ENCODE peak calls at places on chromosomes 2 and 18, in five cellular contexts. D is transverse colon; C is stimulated activated CD8-positive, alpha-beta memory T cell treated with anti-CD3 and anti-CD28 coated beads, Interleukin-2, amount 100 ng/mL, for 1 hour; L is fibroblast of gingiva; Q is ureter. E is an unnamed sample.

GRCh38 chr18:77105680-77106079 is 26.9 kb downstream of the MBP start:
- DNase-seq in D (no peak), C (no peak), L (no peak), Q (no peak), E (no peak)

GRCh38 chr2:219019436-219019835 is 21.9 kb downstream of the CFAP65 start:
- DNase-seq in D (no peak), C (no peak), L (no peak), Q (no peak), E (no peak)

GRCh38 chr2:195820373-195820772 is 163.3 kb downstream of the SLC39A10 start:
- DNase-seq in D (no peak), C (no peak), L (peak), Q (no peak), E (peak)

GRCh38 chr2:3770724-3771415 is 67.5 kb downstream of the DCDC2C start:
- DNase-seq in D (no peak), C (no peak), L (no peak), Q (no peak), E (no peak)

GRCh38 chr2:174800436-174801195 is 36.3 kb upstream of the CHRNA1 start:
- DNase-seq in D (no peak), C (no peak), L (no peak), Q (no peak), E (no peak)

GRCh38 chr2:211745295-211746097 is 793.1 kb downstream of the ERBB4 start:
- DNase-seq in D (peak), C (no peak), L (peak), Q (peak), E (peak)

GRCh38 chr2:74045454-74045853 is 60.7 kb downstream of the TET3 start:
- DNase-seq in D (no peak), C (no peak), L (peak), Q (no peak), E (no peak)

GRCh38 chr2:20674974-20675679 is 8.2 kb downstream of the GDF7 start:
- DNase-seq in D (no peak), C (no peak), L (peak), Q (no peak), E (peak)

GRCh38 chr2:177549171-177549570 is 156.6 kb downstream of the AGPS start:
- DNase-seq in D (no peak), C (no peak), L (no peak), Q (no peak), E (no peak)

GRCh38 chr2:223580951-223581350 is 21.2 kb downstream of the SCG2 start:
- DNase-seq in D (no peak), C (no peak), L (peak), Q (no peak), E (peak)

GRCh38 chr18:36354989-36355388 is 57.5 kb downstream of the FHOD3 start:
- DNase-seq in D (no peak), C (no peak), L (peak), Q (no peak), E (no peak)

GRCh38 chr2:156005999-156006712 is 326.4 kb downstream of the NR4A2 start:
- DNase-seq in D (no peak), C (no peak), L (no peak), Q (no peak), E (no peak)

GRCh38 chr18:9739516-9739915 is 31.4 kb downstream of the RAB31 start:
- DNase-seq in D (no peak), C (no peak), L (no peak), Q (peak), E (no peak)

GRCh38 chr2:235877271-235877670 is 290.9 kb downstream of the GBX2 start:
- DNase-seq in D (no peak), C (no peak), L (no peak), Q (no peak), E (no peak)

GRCh38 chr2:39160982-39161381 is 40.1 kb upstream of the SOS1 start:
- DNase-seq in D (no peak), C (no peak), L (peak), Q (no peak), E (peak)

GRCh38 chr2:239025081-239025801 is 177.4 kb downstream of the TWIST2 start:
- DNase-seq in D (no peak), C (no peak), L (no peak), Q (no peak), E (peak)

GRCh38 chr18:62737474-62737873 is 22.1 kb downstream of the PHLPP1 start:
- DNase-seq in D (no peak), C (no peak), L (no peak), Q (no peak), E (no peak)

GRCh38 chr2:2919574-2920365 is 457.8 kb downstream of the EIPR1 start:
- DNase-seq in D (no peak), C (no peak), L (no peak), Q (no peak), E (no peak)

GRCh38 chr2:214742119-214742518 is 67.4 kb downstream of the BARD1 start:
- DNase-seq in D (no peak), C (no peak), L (no peak), Q (no peak), E (no peak)

GRCh38 chr18:39450958-39451357 is 1885.4 kb upstream of the CELF4 start:
- DNase-seq in D (no peak), C (no peak), L (no peak), Q (no peak), E (no peak)

GRCh38 chr2:75003773-75004172 is 45.3 kb downstream of the POLE4 start:
- DNase-seq in D (no peak), C (no peak), L (no peak), Q (no peak), E (no peak)

GRCh38 chr2:10305254-10305635 is 2.5 kb downstream of the HPCAL1 start:
- DNase-seq in D (no peak), C (no peak), L (peak), Q (no peak), E (no peak)

GRCh38 chr2:25336446-25336845 is 5.3 kb downstream of the DNMT3A start:
- DNase-seq in D (no peak), C (no peak), L (no peak), Q (no peak), E (no peak)

GRCh38 chr2:176128172-176129012 is 1.1 kb upstream of the HOXD8 start:
- DNase-seq in D (no peak), C (no peak), L (no peak), Q (no peak), E (no peak)

GRCh38 chr18:13403786-13404549 is 185.4 kb downstream of the LDLRAD4 start:
- DNase-seq in D (no peak), C (no peak), L (no peak), Q (no peak), E (no peak)

GRCh38 chr2:121682396-121683298 is 33.4 kb upstream of the CLASP1 start:
- DNase-seq in D (no peak), C (no peak), L (no peak), Q (no peak), E (no peak)

GRCh38 chr2:39524756-39525635 is 87.9 kb upstream of the MAP4K3 start:
- DNase-seq in D (no peak), C (no peak), L (peak), Q (no peak), E (no peak)

GRCh38 chr2:112465373-112465772 is 16.6 kb upstream of the TTL start:
- DNase-seq in D (no peak), C (no peak), L (peak), Q (no peak), E (no peak)

GRCh38 chr18:44958040-44958439 is 277.4 kb downstream of the SETBP1 start:
- DNase-seq in D (no peak), C (no peak), L (no peak), Q (no peak), E (no peak)

GRCh38 chr2:39938035-39938835 is 159.2 kb upstream of the THUMPD2 start:
- DNase-seq in D (no peak), C (no peak), L (peak), Q (no peak), E (no peak)

GRCh38 chr2:219369447-219369861 is 18.3 kb downstream of the DNPEP start:
- DNase-seq in D (peak), C (no peak), L (peak), Q (no peak), E (peak)

GRCh38 chr2:144511945-144512344 is 8.0 kb downstream of the ZEB2 start:
- DNase-seq in D (no peak), C (no peak), L (no peak), Q (no peak), E (no peak)

GRCh38 chr2:233063269-233063975 is 3.3 kb downstream of the INPP5D start:
- DNase-seq in D (peak), C (no peak), L (no peak), Q (peak), E (no peak)

GRCh38 chr2:5706717-5707455 is 14.7 kb downstream of the SOX11 start:
- DNase-seq in D (no peak), C (no peak), L (no peak), Q (no peak), E (no peak)